ENCODE peak calls at places on chromosomes 13 and 19, in four cellular contexts. X, R, J and K are unnamed samples.

GRCh38 chr19:18135712-18136584 is 17.0 kb upstream of the PIK3R2 start:
- DNase-seq in R (no peak), J (no peak), X (no peak), K (no peak)

GRCh38 chr19:49591731-49592485 is 926 bp downstream of the PRR12 start:
- DNase-seq in X (peak), J (peak), R (peak), K (peak)

GRCh38 chr13:47708386-47708785 is 292.7 kb downstream of the SUCLA2 start:
- DNase-seq in R (peak), X (no peak), J (peak), K (no peak)

GRCh38 chr13:21328201-21328600 is 130.9 kb downstream of the ZDHHC20 start:
- DNase-seq in X (no peak), R (no peak), J (no peak), K (no peak)

GRCh38 chr19:2546128-2547032 is 70.5 kb downstream of the GADD45B start:
- DNase-seq in R (peak), J (no peak), X (no peak), K (no peak)

GRCh38 chr13:24292476-24292875 is 16.9 kb upstream of the C1QTNF9 start:
- DNase-seq in J (no peak), X (no peak), R (no peak), K (no peak)

GRCh38 chr19:45657520-45658163 is 10.4 kb upstream of the GIPR start:
- DNase-seq in X (no peak), J (no peak), R (peak), K (no peak)

GRCh38 chr13:106961219-106961618 is 393.3 kb upstream of the ARGLU1 start:
- DNase-seq in X (no peak), R (no peak), J (no peak), K (no peak)

GRCh38 chr13:20814224-20814910 is 40.6 kb upstream of the EEF1AKMT1 start:
- DNase-seq in X (no peak), J (peak), R (peak), K (no peak)

GRCh38 chr19:34313188-34313587 is 51.8 kb upstream of the GPI start:
- DNase-seq in R (peak), X (no peak), J (peak), K (no peak)

GRCh38 chr13:80371840-80372509 is 31.0 kb upstream of the SPRY2 start:
- DNase-seq in R (no peak), J (no peak), X (no peak), K (no peak)

GRCh38 chr19:8654591-8655339 is 24.3 kb downstream of the NFILZ start:
- DNase-seq in R (peak), J (peak), X (peak), K (peak)

GRCh38 chr13:48265217-48265815 is 32.3 kb downstream of the ITM2B start:
- DNase-seq in X (peak), J (no peak), R (no peak), K (peak)

GRCh38 chr13:44906230-44906629 is 83.0 kb downstream of the NUFIP1 start:
- DNase-seq in X (no peak), R (no peak), J (no peak), K (no peak)

GRCh38 chr13:112873851-112874750 is 94.9 kb upstream of the MCF2L start:
- DNase-seq in X (peak), J (peak), R (peak), K (peak)

GRCh38 chr19:22026687-22027086 is 15.9 kb upstream of the ZNF208 start:
- DNase-seq in X (no peak), J (no peak), R (no peak), K (no peak)